ENCODE peak calls at places on chromosomes 6 and 20, in six cellular contexts. V is K562, U is mammary epithelial cell, G is fibroblast of lung, F is IMR-90, N is trophoblast cell. K is an unnamed sample. For H3K9me3, the result is how much of the 10 kb centered on the place peaks cover.

GRCh38 chr20:40728470-40728869 is 39.4 kb upstream of the MAFB start:
- DNase-seq in U (no peak), V (no peak), F (no peak), N (no peak), G (no peak), K (no peak)

GRCh38 chr6:90221403-90221802 is 75.2 kb downstream of the BACH2 start:
- DNase-seq in G (no peak), N (no peak), U (no peak), F (no peak), V (peak), K (no peak)

GRCh38 chr20:45890077-45890996 is 671 bp downstream of the NEURL2 start:
- DNase-seq in U (no peak), N (peak), G (peak), V (no peak), F (peak), K (peak)

GRCh38 chr6:148407372-148407771 is 64.7 kb downstream of the SASH1 start:
- DNase-seq in N (no peak), G (peak), U (peak), F (peak), V (no peak), K (peak)

GRCh38 chr6:11315743-11316437 is 83.4 kb upstream of the NEDD9 start:
- DNase-seq in G (peak), V (no peak), N (no peak), U (peak), F (peak), K (peak)

GRCh38 chr20:49877254-49877990 is 37.9 kb downstream of the SPATA2 start:
- DNase-seq in U (no peak), N (no peak), G (peak), F (no peak), V (no peak), K (peak)

GRCh38 chr20:5674176-5674660 is 76.0 kb upstream of the SHLD1 start:
- DNase-seq in N (peak), F (peak), U (peak), G (peak), V (peak), K (no peak)

GRCh38 chr6:149864578-149865535 is 698 bp upstream of the LRP11 start:
- DNase-seq in V (peak), U (peak), N (peak), G (peak), F (peak), K (peak)

GRCh38 chr6:119575721-119576120 is 226.2 kb upstream of the MAN1A1 start:
- DNase-seq in G (peak), U (peak), F (peak), V (peak), N (no peak), K (peak)

GRCh38 chr6:129946439-129947140 is 71.8 kb upstream of the L3MBTL3 start:
- DNase-seq in F (no peak), G (no peak), N (no peak), U (no peak), V (no peak), K (no peak)

GRCh38 chr6:88380083-88380482 is 213.9 kb upstream of the CNR1 start:
- DNase-seq in F (peak), V (no peak), N (no peak), G (peak), U (peak), K (peak)

GRCh38 chr6:107116328-107116892 is 1.1 kb upstream of the BEND3 start:
- DNase-seq in N (no peak), V (peak), U (peak), F (no peak), G (no peak), K (peak)

GRCh38 chr6:167294651-167295494 is 3.8 kb downstream of the UNC93A start:
- DNase-seq in G (no peak), N (no peak), F (no peak), U (no peak), V (no peak), K (no peak)

GRCh38 chr6:78810146-78810545 is 57.2 kb upstream of the IRAK1BP1 start:
- DNase-seq in N (no peak), V (peak), G (peak), F (peak), U (peak), K (peak)

GRCh38 chr6:148105695-148106094 is 236.9 kb upstream of the SASH1 start:
- DNase-seq in N (no peak), G (no peak), U (no peak), V (no peak), F (no peak), K (no peak)

GRCh38 chr6:122394016-122394415 is 5.4 kb upstream of the HSF2 start:
- DNase-seq in V (no peak), G (no peak), U (no peak), N (no peak), F (no peak), K (no peak)

GRCh38 chr6:137724495-137725211 is 142.4 kb upstream of the TNFAIP3 start:
- DNase-seq in V (no peak), G (no peak), U (no peak), F (no peak), N (peak), K (no peak)

GRCh38 chr6:137723273-137724017 is 143.6 kb upstream of the TNFAIP3 start:
- DNase-seq in G (no peak), U (no peak), V (no peak), F (no peak), N (no peak), K (no peak)

GRCh38 chr6:137725949-137726348 is 141.1 kb upstream of the TNFAIP3 start:
- DNase-seq in U (no peak), F (no peak), G (no peak), N (no peak), V (no peak), K (no peak)

GRCh38 chr6:137724018-137724403 is 143.0 kb upstream of the TNFAIP3 start:
- DNase-seq in G (no peak), V (no peak), N (no peak), U (no peak), F (peak), K (no peak)

DNA sequence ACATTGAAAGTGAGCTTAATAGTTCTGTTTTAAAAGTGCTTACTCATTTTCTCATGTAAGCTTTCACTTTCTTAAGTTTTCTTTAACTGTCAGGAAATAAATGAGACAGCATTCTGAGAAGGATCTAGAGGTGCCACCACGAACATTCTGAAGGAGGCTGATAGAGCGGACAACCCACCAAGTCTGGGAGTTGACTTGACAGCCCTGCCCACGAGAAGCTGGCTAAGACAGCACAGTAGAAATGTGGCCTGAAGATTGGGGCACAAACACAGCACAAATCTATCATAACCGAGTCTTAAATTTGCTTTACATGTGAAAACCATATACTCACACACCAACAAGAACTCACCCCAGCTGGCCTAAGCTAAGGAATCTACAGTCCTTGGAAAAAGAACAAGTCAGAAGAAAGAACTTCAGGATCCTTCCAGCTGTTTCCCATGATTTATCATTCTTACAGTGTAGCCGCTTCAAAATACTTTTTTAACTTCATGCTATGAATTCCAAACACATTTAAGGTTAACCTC is 144.2 kb upstream of the TNFAIP3 start:
- DNase-seq in G (peak), N (no peak), F (peak), U (no peak), V (no peak), K (no peak)
- H3K9ac ChIP-seq in G (no peak), N (no peak), F (no peak), U (no peak), V (no peak), K (no peak)

DNA sequence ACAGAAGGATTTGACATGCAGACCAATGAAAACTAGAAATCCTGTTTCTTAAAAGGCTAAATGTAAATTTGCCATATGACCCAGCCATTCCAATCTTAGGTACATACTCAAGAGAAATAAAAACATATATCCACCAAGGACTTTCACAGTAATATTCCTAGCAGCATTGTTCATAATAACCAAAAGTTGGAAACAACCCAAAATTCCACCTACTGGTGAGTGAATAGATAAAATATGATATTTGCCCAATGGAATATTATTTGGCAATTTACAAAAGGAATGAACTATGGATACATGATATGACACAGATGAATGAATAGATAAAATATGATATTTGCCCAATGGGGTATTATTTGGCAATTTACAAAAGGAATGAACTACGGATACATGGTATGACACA is 22.7 kb downstream of the MTCL3 start:
- DNase-seq in F (peak), N (no peak), G (no peak), U (peak), V (no peak), K (peak)
- H3K9me3 ChIP-seq in F (under half), N (under half), G (under half), U (under half), V (under half), K (under half)

GRCh38 chr6:160973311-160973710 is 18.3 kb upstream of the MAP3K4 start:
- DNase-seq in U (no peak), V (peak), G (peak), F (peak), N (peak), K (no peak)
- H3K9ac ChIP-seq in U (no peak), V (no peak), G (no peak), F (no peak), N (no peak), K (peak)

DNA sequence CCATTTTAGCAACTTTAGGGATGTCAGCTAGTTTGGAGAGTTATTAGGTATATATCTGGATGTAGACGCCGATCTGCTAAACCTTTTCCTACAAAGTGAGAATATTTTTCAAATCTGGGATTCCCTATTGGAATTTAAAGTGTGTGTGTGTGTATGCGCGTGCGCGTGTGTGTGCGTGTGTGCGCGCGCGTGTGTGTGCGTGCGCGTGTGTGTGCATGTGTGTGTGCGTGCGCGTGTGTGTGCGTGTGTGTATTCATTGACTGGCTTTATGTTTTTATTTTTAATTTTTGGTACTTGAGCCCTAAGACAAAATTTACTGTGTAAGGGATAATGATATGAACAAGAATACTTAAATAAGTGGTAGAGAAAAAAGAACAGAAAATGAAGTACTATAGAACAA is 8.1 kb downstream of the PRL start:
- DNase-seq in F (no peak), G (no peak), U (no peak), V (no peak), N (no peak), K (no peak)
- H3K9me3 ChIP-seq in F (under half), G (under half), U (under half), V (under half), N (under half), K (under half)

DNA sequence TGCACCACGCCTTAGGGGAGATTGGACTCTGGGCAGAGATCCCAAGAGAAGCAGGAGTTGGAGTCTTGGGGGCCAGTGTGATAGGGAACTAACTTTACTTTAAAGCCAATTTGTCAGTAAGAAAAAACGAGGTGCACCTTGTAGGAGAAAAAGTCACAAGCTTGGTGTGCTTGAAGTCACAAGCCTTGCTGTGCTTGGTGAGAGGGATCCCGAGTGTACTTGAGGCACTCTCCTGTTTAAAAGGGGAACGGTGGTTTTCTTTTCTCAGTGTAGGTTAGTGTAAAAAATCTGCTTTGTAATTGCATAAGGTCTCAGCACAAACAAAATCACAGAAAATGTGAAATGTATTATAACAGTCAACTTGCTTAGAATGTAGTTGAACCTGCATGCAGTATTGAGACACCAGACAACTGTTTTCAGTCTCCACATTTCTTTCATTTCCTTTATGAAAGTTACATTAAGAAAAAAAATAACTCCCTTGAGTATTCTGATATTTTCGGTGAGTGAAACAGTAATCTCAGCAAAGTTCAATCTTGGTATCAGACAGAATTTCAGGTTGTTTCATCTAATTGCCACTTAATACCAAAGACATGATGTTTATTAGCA is 111.1 kb upstream of the DUSP22 start:
- DNase-seq in U (no peak), N (no peak), G (no peak), F (no peak), V (no peak), K (no peak)
- H3K9ac ChIP-seq in U (no peak), N (no peak), G (no peak), F (no peak), V (no peak), K (no peak)

GRCh38 chr6:146990284-146990683 is 213.9 kb upstream of the STXBP5 start:
- DNase-seq in V (no peak), G (peak), N (no peak), U (no peak), F (peak), K (peak)
- H3K9me3 ChIP-seq in V (under half), G (under half), N (under half), U (under half), F (under half), K (under half)

DNA sequence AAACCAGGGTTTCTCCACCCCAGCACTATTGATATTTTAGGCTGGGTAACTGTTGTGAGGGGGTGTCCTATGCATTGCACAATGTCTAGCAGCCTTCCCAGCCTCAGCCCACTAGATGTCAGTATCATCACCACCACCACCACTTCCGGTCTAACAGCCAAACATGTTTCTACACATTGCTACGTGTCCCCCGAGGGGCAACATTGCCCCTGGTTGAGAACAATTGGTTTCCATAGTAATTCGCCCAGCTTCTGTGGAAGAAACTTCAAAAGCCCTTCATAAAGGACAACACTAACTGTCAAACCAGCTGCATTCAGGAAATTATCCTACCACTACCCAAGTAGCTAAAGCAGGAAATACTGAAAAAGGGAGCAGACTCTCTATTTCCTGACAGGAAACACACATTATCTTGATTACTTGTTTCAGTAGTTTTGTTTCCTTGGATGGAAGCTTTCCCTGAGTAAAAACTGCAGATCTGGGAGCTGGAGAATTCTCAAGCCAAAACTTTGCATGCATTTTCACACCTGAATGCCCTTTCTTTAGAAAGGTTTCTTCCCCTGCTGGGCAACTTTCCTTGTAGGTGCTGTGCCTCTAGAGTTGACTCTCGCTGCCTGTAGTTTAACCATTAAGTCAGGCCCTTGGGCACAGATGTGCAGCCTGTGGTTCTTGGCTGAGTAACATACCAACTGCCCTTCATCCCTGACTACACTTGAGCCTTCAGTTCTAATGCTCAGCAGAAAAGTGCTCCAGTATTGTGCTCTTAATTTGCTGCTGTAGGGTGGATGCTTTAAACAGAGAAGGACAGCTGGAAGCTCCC is 23.6 kb downstream of the PKHD1 start:
- DNase-seq in F (peak), V (peak), N (peak), U (peak), G (peak), K (peak)
- H3K9ac ChIP-seq in F (no peak), V (no peak), N (no peak), U (no peak), G (no peak), K (no peak)